ENCODE peak calls at places on chromosomes 12 and 14, in nine cellular contexts. S, P, N, C, D, B, Y, O and R are unnamed samples.

GRCh38 chr12:42507589-42507988 is 82.0 kb downstream of the PRICKLE1 start:
- DNase-seq in S (no peak), P (no peak), N (no peak), C (no peak), D (no peak), B (no peak), Y (no peak), O (peak; percentile 48), R (no peak)

GRCh38 chr14:100864960-100865681 is 38.4 kb downstream of the RTL1 start:
- DNase-seq in S (no peak), P (no peak), N (peak; percentile 1), C (no peak), D (no peak), B (peak; percentile 11), Y (peak; percentile 79), O (no peak), R (no peak)

GRCh38 chr14:57244103-57244502 is 24.6 kb downstream of the EXOC5 start:
- DNase-seq in S (no peak), P (no peak), N (no peak), C (no peak), D (no peak), B (no peak), Y (peak; percentile 79), O (no peak), R (no peak)

GRCh38 chr12:96427269-96427729 is 27.1 kb upstream of the CDK17 start:
- DNase-seq in S (peak; percentile 18), P (no peak), N (no peak), C (no peak), D (no peak), B (no peak), Y (peak; percentile 99), O (peak; percentile 93), R (no peak)

GRCh38 chr14:55794655-55795583 is 214.9 kb downstream of the KTN1 start:
- DNase-seq in S (no peak), P (no peak), N (no peak), C (no peak), D (no peak), B (no peak), Y (peak; percentile 57), O (no peak), R (no peak)

GRCh38 chr12:92421701-92422100 is 276.1 kb upstream of the BTG1 start:
- DNase-seq in S (no peak), P (no peak), N (no peak), C (no peak), D (no peak), B (no peak), Y (peak; percentile 47), O (no peak), R (no peak)

GRCh38 chr14:28772613-28773012 is 6.0 kb downstream of the FOXG1 start:
- DNase-seq in S (peak; percentile 72), P (no peak), N (no peak), C (no peak), D (no peak), B (no peak), Y (no peak), O (peak; percentile 71), R (no peak)

GRCh38 chr12:90149453-90149852 is 440.8 kb upstream of the ATP2B1 start:
- DNase-seq in S (no peak), P (no peak), N (no peak), C (no peak), D (no peak), B (no peak), Y (no peak), O (no peak), R (no peak)

GRCh38 chr12:49637401-49637800 is 14.0 kb downstream of the PRPF40B start:
- DNase-seq in S (no peak), P (no peak), N (no peak), C (no peak), D (no peak), B (no peak), Y (no peak), O (no peak), R (no peak)

GRCh38 chr12:108338915-108339657 is at the start of gene CMKLR1:
- DNase-seq in S (no peak), P (no peak), N (no peak), C (no peak), D (peak; percentile 30), B (no peak), Y (peak; percentile 54), O (no peak), R (peak; percentile 25)

GRCh38 chr14:59389936-59390335 is 75.2 kb downstream of the GPR135 start:
- DNase-seq in S (no peak), P (no peak), N (no peak), C (no peak), D (no peak), B (no peak), Y (no peak), O (no peak), R (no peak)

GRCh38 chr12:3004655-3005565 is 45.7 kb downstream of the TEAD4 start:
- DNase-seq in S (peak; percentile 10), P (no peak), N (no peak), C (no peak), D (no peak), B (no peak), Y (peak; percentile 10), O (peak; percentile 36), R (no peak)

GRCh38 chr14:32256606-32257005 is 53.5 kb upstream of the RNU6-8 start:
- DNase-seq in S (no peak), P (no peak), N (no peak), C (no peak), D (no peak), B (no peak), Y (peak; percentile 49), O (no peak), R (no peak)

GRCh38 chr12:43848786-43849185 is 12.9 kb downstream of the TMEM117 start:
- DNase-seq in S (no peak), P (no peak), N (no peak), C (no peak), D (no peak), B (no peak), Y (peak; percentile 31), O (no peak), R (no peak)

GRCh38 chr14:54420478-54421116 is 20.6 kb downstream of the CNIH1 start:
- DNase-seq in S (peak; percentile 41), P (no peak), N (no peak), C (no peak), D (peak; percentile 59), B (no peak), Y (peak; percentile 74), O (no peak), R (no peak)

GRCh38 chr12:74431821-74432220 is 105.8 kb upstream of the ATXN7L3B start:
- DNase-seq in S (no peak), P (no peak), N (no peak), C (no peak), D (no peak), B (no peak), Y (no peak), O (no peak), R (no peak)